ENCODE peak calls at places on chromosome 10, in nine cellular contexts. Q is activated CD4-positive, alpha-beta T cell treated with anti-CD3 and anti-CD28 coated beads, Interleukin-2, amount 50 U/mL, for 24 hours; T is SHP77; I is IMR-90; R is stimulated activated CD4-positive, alpha-beta T cell treated with anti-CD3 and anti-CD28 coated beads, TNF-alpha, amount 100 ng/mL, for 1 hour; F is stimulated activated effector memory CD8-positive, alpha-beta T cell treated with anti-CD3 and anti-CD28 coated beads, Interleukin-12 subunit alpha, Interleukin-12 subunit beta, amount 100 ng/mL, for 72 hours; D is GM12865; B is activated naive CD4-positive, alpha-beta T cell treated with anti-CD3 and anti-CD28 coated beads for 36 hours; O is RCC 7860. V is an unnamed sample.

GRCh38 chr10:51269816-51270215 is 195.5 kb downstream of the PRKG1 start:
- DNase-seq in Q (no peak), T (no peak), I (peak), R (no peak), F (no peak), D (no peak), B (no peak), O (peak), V (peak)

GRCh38 chr10:90579602-90580242 is 278.1 kb downstream of the HTR7 start:
- DNase-seq in Q (no peak), T (no peak), I (peak), R (no peak), F (no peak), D (peak), B (no peak), O (peak), V (peak)

GRCh38 chr10:66564341-66564740 is 361.5 kb upstream of the LRRTM3 start:
- DNase-seq in Q (no peak), T (no peak), I (no peak), R (no peak), F (no peak), D (no peak), B (no peak), O (no peak), V (no peak)

GRCh38 chr10:80599424-80599847 is 61.7 kb downstream of the SH2D4B start:
- DNase-seq in Q (no peak), T (no peak), I (peak), R (peak), F (peak), D (peak), B (peak), O (no peak), V (peak)

GRCh38 chr10:119457966-119458766 is 84.4 kb downstream of the RGS10 start:
- DNase-seq in Q (no peak), T (no peak), I (no peak), R (no peak), F (no peak), D (no peak), B (no peak), O (no peak), V (no peak)

GRCh38 chr10:103897241-103897774 is 20.7 kb downstream of the STN1 start:
- DNase-seq in Q (no peak), T (no peak), I (no peak), R (no peak), F (no peak), D (no peak), B (no peak), O (no peak), V (no peak)

GRCh38 chr10:49758249-49758930 is 3.7 kb downstream of the OGDHL start:
- DNase-seq in Q (no peak), T (no peak), I (no peak), R (no peak), F (no peak), D (no peak), B (no peak), O (no peak), V (no peak)

GRCh38 chr10:62193479-62193878 is 75.2 kb downstream of the RTKN2 start:
- DNase-seq in Q (no peak), T (no peak), I (no peak), R (no peak), F (no peak), D (no peak), B (no peak), O (no peak), V (no peak)

GRCh38 chr10:128908109-128908898 is 558.7 kb upstream of the MGMT start:
- DNase-seq in Q (no peak), T (no peak), I (no peak), R (no peak), F (no peak), D (peak), B (peak), O (no peak), V (no peak)

GRCh38 chr10:66591865-66592264 is 334.0 kb upstream of the LRRTM3 start:
- DNase-seq in Q (no peak), T (no peak), I (peak), R (no peak), F (no peak), D (no peak), B (no peak), O (no peak), V (no peak)

GRCh38 chr10:128047991-128048826 is 78.0 kb downstream of the MKI67 start:
- DNase-seq in Q (no peak), T (no peak), I (peak), R (no peak), F (peak), D (peak), B (peak), O (no peak), V (peak)

GRCh38 chr10:120950103-120950561 is 99.0 kb downstream of the WDR11 start:
- DNase-seq in Q (no peak), T (no peak), I (peak), R (no peak), F (no peak), D (no peak), B (no peak), O (peak), V (peak)

V was measured in fibroblast of pulmonary artery.